ENCODE peak calls at places on chromosomes 6 and 20, in ten cellular contexts. T is endothelial cell of umbilical vein, R is GM23338, Y is cardiac muscle cell, O is PC-3, X is suprapubic skin, D is Peyer's patch, H is upper lobe of left lung, C is fibroblast of lung, F is lung. A is an unnamed sample. For H3K36me3, the result is how much of the 10 kb centered on the place peaks cover.

GRCh38 chr6:12504325-12504966 is 212.1 kb upstream of the PHACTR1 start:
- DNase-seq in T (no peak), R (peak), Y (no peak), O (peak), X (no peak), D (no peak), H (no peak), C (no peak), F (no peak), A (no peak)

GRCh38 chr6:34132082-34132357 is 13.9 kb downstream of the GRM4 start:
- DNase-seq in T (no peak), R (peak), Y (no peak), O (no peak), X (no peak), D (no peak), H (no peak), C (no peak), F (no peak), A (no peak)

GRCh38 chr6:143973097-143973979 is 34.7 kb downstream of the PLAGL1 start:
- DNase-seq in T (no peak), R (peak), Y (peak), O (no peak), X (no peak), D (no peak), H (no peak), C (no peak), F (no peak), A (no peak)

GRCh38 chr20:22700387-22700786 is 116.0 kb upstream of the FOXA2 start:
- DNase-seq in T (no peak), R (no peak), Y (no peak), O (peak), X (no peak), D (no peak), H (no peak), C (no peak), F (no peak), A (no peak)

GRCh38 chr6:31582230-31582601 is at the start of gene LTB:
- DNase-seq in T (no peak), R (no peak), Y (no peak), O (no peak), X (no peak), D (no peak), H (peak), C (no peak), F (no peak), A (no peak)

GRCh38 chr6:44256291-44257006 is 879 bp downstream of the SLC35B2 start:
- DNase-seq in T (no peak), R (peak), Y (no peak), O (peak), X (no peak), D (no peak), H (no peak), C (no peak), F (no peak), A (no peak)

GRCh38 chr6:47138046-47138445 is 95.9 kb upstream of the ADGRF1 start:
- DNase-seq in T (peak), R (no peak), Y (no peak), O (no peak), X (no peak), D (no peak), H (no peak), C (peak), F (no peak), A (no peak)

GRCh38 chr6:106744781-106745180 is 115.4 kb downstream of the QRSL1 start:
- DNase-seq in T (no peak), R (no peak), Y (no peak), O (no peak), X (no peak), D (no peak), H (no peak), C (no peak), F (no peak), A (no peak)

GRCh38 chr6:132179955-132180354 is 221.3 kb downstream of the MOXD1 start:
- DNase-seq in T (no peak), R (no peak), Y (no peak), O (no peak), X (no peak), D (no peak), H (no peak), C (no peak), F (no peak), A (no peak)

GRCh38 chr6:29516108-29516507 is 28.4 kb upstream of the MAS1L start:
- DNase-seq in T (no peak), R (no peak), Y (no peak), O (peak), X (no peak), D (no peak), H (no peak), C (peak), F (no peak), A (no peak)

GRCh38 chr6:29520232-29520631 is 32.5 kb upstream of the MAS1L start:
- DNase-seq in T (no peak), R (no peak), Y (no peak), O (no peak), X (no peak), D (no peak), H (no peak), C (no peak), F (no peak), A (no peak)

GRCh38 chr6:29517728-29518440 is 30.1 kb upstream of the MAS1L start:
- DNase-seq in T (no peak), R (no peak), Y (no peak), O (no peak), X (no peak), D (no peak), H (no peak), C (no peak), F (no peak), A (no peak)

GRCh38 chr6:29519291-29520010 is 31.7 kb upstream of the MAS1L start:
- DNase-seq in T (no peak), R (no peak), Y (no peak), O (no peak), X (no peak), D (no peak), H (no peak), C (no peak), F (no peak), A (no peak)

DNA sequence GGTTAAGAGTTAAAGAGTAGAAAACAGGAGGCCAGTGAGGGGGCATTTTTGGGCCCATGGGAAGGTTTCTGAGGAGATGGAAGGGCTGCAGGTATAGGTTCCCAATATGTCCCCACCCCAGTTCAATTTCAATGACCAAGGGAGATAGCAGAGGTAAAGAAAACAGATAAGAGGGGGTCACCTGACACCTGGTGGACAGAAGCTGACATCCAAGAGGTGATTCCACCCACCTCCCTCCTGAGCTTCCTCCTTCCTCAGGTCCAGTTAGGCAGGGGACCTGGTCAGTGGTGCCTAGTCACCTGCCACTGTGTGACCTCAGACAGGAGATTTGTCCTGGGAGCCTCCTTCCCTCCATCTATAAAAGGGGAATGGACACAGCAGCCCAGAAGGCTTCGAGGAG is 29.5 kb upstream of the MAS1L start:
- DNase-seq in T (no peak), R (peak), Y (no peak), O (no peak), X (no peak), D (no peak), H (no peak), C (no peak), F (no peak), A (no peak)
- TF ChIP-seq CTCF in T (no peak), R (peak), Y (no peak), O (no peak), X (no peak), D (no peak), H (no peak), C (no peak), F (no peak), A (no peak)

GRCh38 chr6:1068068-1068467 is 243.8 kb upstream of the FOXQ1 start:
- DNase-seq in T (no peak), R (no peak), Y (no peak), O (no peak), X (no peak), D (no peak), H (no peak), C (peak), F (no peak), A (no peak)

GRCh38 chr6:1070085-1070521 is 241.8 kb upstream of the FOXQ1 start:
- DNase-seq in T (no peak), R (no peak), Y (peak), O (no peak), X (no peak), D (no peak), H (no peak), C (no peak), F (no peak), A (no peak)

GRCh38 chr6:1066449-1066848 is 245.4 kb upstream of the FOXQ1 start:
- DNase-seq in T (no peak), R (no peak), Y (no peak), O (no peak), X (no peak), D (no peak), H (no peak), C (no peak), F (no peak), A (no peak)

GRCh38 chr6:1067346-1067745 is 244.6 kb upstream of the FOXQ1 start:
- DNase-seq in T (no peak), R (no peak), Y (no peak), O (no peak), X (no peak), D (no peak), H (no peak), C (no peak), F (no peak), A (no peak)

DNA sequence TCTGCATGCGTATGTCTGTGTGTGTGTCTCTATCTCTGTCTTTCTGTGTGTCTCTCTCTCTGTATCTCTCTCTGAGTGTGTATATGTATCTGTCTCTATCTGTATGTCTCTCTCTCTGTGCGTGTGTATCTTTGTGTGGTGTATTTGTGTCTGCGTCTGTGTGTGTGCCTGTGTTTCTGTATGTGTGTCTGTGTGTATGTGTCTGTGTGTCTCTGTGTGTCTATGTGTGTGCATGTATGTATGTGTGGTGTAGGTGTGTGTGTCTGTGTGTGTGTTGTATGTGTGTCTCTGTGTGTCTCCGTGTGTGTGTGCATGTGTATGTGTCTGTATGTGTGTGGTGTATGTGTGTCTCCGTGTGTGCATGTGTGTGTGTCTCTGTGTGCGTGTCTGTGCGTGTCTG is 243.0 kb upstream of the FOXQ1 start:
- DNase-seq in T (no peak), R (no peak), Y (no peak), O (no peak), X (no peak), D (no peak), H (no peak), C (no peak), F (no peak), A (no peak)
- H3K36me3 ChIP-seq in T (under half), R (under half), Y (under half), O (under half), X (under half), D (under half), H (under half), C (under half), F (under half), A (under half)

DNA sequence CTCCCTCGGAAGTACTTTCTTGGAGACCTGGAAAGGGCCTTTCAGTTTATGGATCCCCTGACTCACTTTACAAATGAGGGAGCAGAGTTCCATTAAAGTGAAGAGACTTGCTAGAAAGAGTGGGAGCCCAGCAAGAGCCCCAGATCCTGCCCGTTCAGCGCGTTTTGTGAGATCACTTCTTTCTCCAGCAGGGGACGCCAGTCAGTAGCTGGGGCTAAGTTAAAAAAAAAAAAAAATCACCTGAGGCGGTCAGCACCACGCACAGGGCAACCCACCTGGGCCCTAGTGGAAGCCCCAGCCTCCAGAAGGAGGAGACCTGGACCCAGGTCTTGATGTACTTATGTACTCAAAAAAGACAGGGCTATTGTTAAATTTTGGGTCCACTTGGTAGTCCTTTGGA is 274.5 kb upstream of the RNF24 start:
- DNase-seq in T (no peak), R (peak), Y (no peak), O (peak), X (no peak), D (no peak), H (no peak), C (no peak), F (no peak), A (no peak)
- TF ChIP-seq CTCF in T (no peak), R (peak), Y (peak), O (peak), X (no peak), D (no peak), H (no peak), C (no peak), F (no peak), A (no peak)

GRCh38 chr6:152271681-152272464 is 365.3 kb downstream of the SYNE1 start:
- DNase-seq in T (no peak), R (no peak), Y (no peak), O (peak), X (no peak), D (no peak), H (no peak), C (peak), F (no peak), A (peak)

GRCh38 chr6:152273002-152273401 is 364.2 kb downstream of the SYNE1 start:
- DNase-seq in T (no peak), R (no peak), Y (no peak), O (peak), X (peak), D (no peak), H (no peak), C (peak), F (no peak), A (no peak)

GRCh38 chr6:152270301-152270925 is 366.7 kb downstream of the SYNE1 start:
- DNase-seq in T (no peak), R (no peak), Y (no peak), O (peak), X (no peak), D (no peak), H (no peak), C (peak), F (no peak), A (no peak)

GRCh38 chr6:152273638-152274037 is 363.5 kb downstream of the SYNE1 start:
- DNase-seq in T (no peak), R (peak), Y (no peak), O (no peak), X (no peak), D (no peak), H (no peak), C (peak), F (no peak), A (no peak)

GRCh38 chr6:152272486-152272885 is 364.7 kb downstream of the SYNE1 start:
- DNase-seq in T (no peak), R (no peak), Y (no peak), O (no peak), X (no peak), D (no peak), H (no peak), C (peak), F (no peak), A (no peak)
- H3K36me3 ChIP-seq in T (under half), R (under half), Y (under half), O (under half), X (under half), D (under half), H (half or more), C (under half), F (under half), A (under half)

GRCh38 chr20:11344939-11345338 is 572.8 kb upstream of the BTBD3 start:
- DNase-seq in T (no peak), R (no peak), Y (no peak), O (no peak), X (no peak), D (no peak), H (no peak), C (no peak), F (no peak), A (no peak)

GRCh38 chr20:11352041-11352440 is 565.7 kb upstream of the BTBD3 start:
- DNase-seq in T (no peak), R (no peak), Y (no peak), O (no peak), X (no peak), D (no peak), H (no peak), C (no peak), F (no peak), A (no peak)

GRCh38 chr20:11355338-11355737 is 562.4 kb upstream of the BTBD3 start:
- DNase-seq in T (no peak), R (no peak), Y (no peak), O (no peak), X (no peak), D (no peak), H (no peak), C (no peak), F (no peak), A (no peak)

GRCh38 chr20:11354841-11355240 is 562.9 kb upstream of the BTBD3 start:
- DNase-seq in T (no peak), R (no peak), Y (no peak), O (no peak), X (no peak), D (no peak), H (no peak), C (no peak), F (no peak), A (no peak)

GRCh38 chr20:11350126-11351005 is 567.3 kb upstream of the BTBD3 start:
- DNase-seq in T (no peak), R (no peak), Y (no peak), O (no peak), X (no peak), D (no peak), H (peak), C (peak), F (peak), A (no peak)
- TF ChIP-seq CTCF in T (no peak), R (no peak), Y (no peak), O (no peak), X (no peak), D (no peak), H (no peak), C (peak), F (no peak), A (no peak)

DNA sequence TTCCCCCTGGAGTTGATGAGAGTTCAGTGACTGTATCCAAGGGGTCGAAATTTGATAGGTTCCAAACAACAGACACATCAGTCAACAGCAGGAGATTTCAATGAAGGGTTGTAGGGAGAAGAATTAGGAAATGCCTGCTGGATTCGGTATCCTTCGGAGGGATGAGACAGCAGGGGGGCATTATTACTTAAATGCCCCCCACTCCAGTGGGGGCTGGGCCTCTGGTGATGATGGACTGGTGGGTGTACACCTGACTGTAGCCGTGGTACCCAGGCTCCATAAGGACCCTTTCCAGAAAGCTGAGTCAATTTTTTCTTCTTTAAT is 41.2 kb downstream of the ZMYND8 start:
- DNase-seq in T (peak), R (peak), Y (no peak), O (peak), X (no peak), D (no peak), H (no peak), C (no peak), F (no peak), A (no peak)
- H3K36me3 ChIP-seq in T (under half), R (under half), Y (under half), O (under half), X (under half), D (under half), H (under half), C (under half), F (under half), A (under half)